ENCODE peak calls at places on chromosomes 16 and 17, in four cellular contexts. K is A549, G is testis, P is esophagus squamous epithelium. X is an unnamed sample.

GRCh38 chr16:48946687-48947370 is 334.8 kb downstream of the CBLN1 start:
- DNase-seq in G (no peak), P (no peak), K (no peak), X (no peak)

GRCh38 chr17:4598776-4599504 is 14.6 kb downstream of the SMTNL2 start:
- DNase-seq in K (no peak), P (no peak), G (peak; percentile 69), X (no peak)

GRCh38 chr17:65055280-65055707 is 1.2 kb downstream of the GNA13 start:
- DNase-seq in G (no peak), K (no peak), P (no peak), X (no peak)

GRCh38 chr17:16439303-16439791 is 24.0 kb downstream of the TRPV2 start:
- DNase-seq in G (peak; percentile 38), P (no peak), K (no peak), X (no peak)

GRCh38 chr16:9469512-9469911 is 378.1 kb downstream of the HAPSTR1 start:
- DNase-seq in P (no peak), G (no peak), K (peak; percentile 37), X (no peak)

GRCh38 chr17:21043296-21044232 is 753 bp upstream of the USP22 start:
- DNase-seq in G (peak; percentile 99), K (peak; percentile 99), P (peak; percentile 96), X (peak; percentile 99)

GRCh38 chr16:50425648-50426047 is 56.9 kb upstream of the BRD7 start:
- DNase-seq in G (no peak), K (no peak), P (no peak), X (no peak)

GRCh38 chr17:7292729-7293128 is 1.7 kb downstream of the YBX2 start:
- DNase-seq in P (no peak), K (no peak), G (peak; percentile 43), X (no peak)

GRCh38 chr17:72121164-72122001 is 563 bp downstream of the SOX9 start:
- DNase-seq in K (peak; percentile 64), P (no peak), G (no peak), X (no peak)

GRCh38 chr17:41382396-41382795 is 290 bp upstream of the KRT34 start:
- DNase-seq in P (no peak), K (no peak), G (no peak), X (no peak)

GRCh38 chr17:41638194-41638593 is 13.8 kb upstream of the KRT17 start:
- DNase-seq in G (no peak), P (no peak), K (no peak), X (no peak)

GRCh38 chr17:7835818-7836595 is 2.0 kb downstream of the KDM6B start:
- DNase-seq in K (peak; percentile 74), G (no peak), P (no peak), X (no peak)

GRCh38 chr16:9687737-9688319 is 494.4 kb downstream of the GRIN2A start:
- DNase-seq in K (no peak), G (no peak), P (no peak), X (no peak)

GRCh38 chr16:72012607-72013006 is 4.1 kb downstream of the DHODH start:
- DNase-seq in K (no peak), P (no peak), G (no peak), X (no peak)

GRCh38 chr17:74809031-74809430 is 32.9 kb upstream of the NAT9 start:
- DNase-seq in K (no peak), P (no peak), G (no peak), X (no peak)

GRCh38 chr16:8739989-8740704 is 57.3 kb downstream of the TMEM186 start:
- DNase-seq in G (peak; percentile 62), K (no peak), P (no peak), X (peak; percentile 36)

GRCh38 chr17:12509836-12510235 is 155.9 kb upstream of the MYOCD start:
- DNase-seq in P (no peak), G (no peak), K (no peak), X (no peak)

DNA sequence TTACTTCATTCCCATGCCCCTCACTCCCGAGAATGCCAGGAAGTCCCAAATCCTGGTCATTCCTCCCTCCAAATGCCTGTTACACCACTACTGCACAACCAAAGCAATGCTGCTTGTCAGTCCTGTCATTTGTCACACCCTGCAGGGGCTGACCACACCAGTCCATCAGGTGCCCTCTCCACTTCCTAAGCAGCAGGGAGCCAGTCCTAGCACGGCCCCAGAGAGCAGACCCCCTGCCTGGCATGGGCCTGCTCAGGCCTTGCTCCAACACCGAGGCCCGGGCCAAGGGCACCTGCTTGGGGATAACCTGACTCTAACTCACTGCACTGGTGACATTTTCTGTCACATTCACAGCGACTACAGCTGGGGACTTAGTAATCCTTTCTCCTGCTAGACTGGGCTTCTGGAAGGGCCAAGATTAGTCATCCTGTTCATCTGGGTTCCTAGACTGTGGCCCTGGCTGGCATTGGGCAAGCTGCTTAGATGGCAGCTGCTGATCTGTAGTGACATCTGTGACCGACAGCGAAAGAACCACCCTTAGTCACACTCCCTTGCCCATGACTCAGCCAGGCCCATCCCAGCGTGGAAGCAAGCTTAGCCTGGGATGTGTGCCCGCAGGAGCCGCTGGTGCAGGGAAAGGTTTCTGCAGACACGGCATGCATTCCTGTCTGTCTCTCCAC is 5.4 kb downstream of the ALYREF start:
- DNase-seq in K (no peak), P (no peak), G (no peak), X (no peak)
- TF ChIP-seq POLR2A in K (no peak), P (no peak), G (no peak), X (no peak)

GRCh38 chr17:28399808-28400207 is 6.2 kb downstream of the SLC46A1 start:
- DNase-seq in G (no peak), K (no peak), P (no peak), X (no peak)
- H3K4me3 ChIP-seq in G (no peak overlapping the region), K (no peak overlapping the region), P (no peak overlapping the region), X (no peak overlapping the region)

GRCh38 chr16:57754354-57755060 is 18.9 kb downstream of the KATNB1 start:
- DNase-seq in K (no peak), G (no peak), P (no peak), X (no peak)

GRCh38 chr16:57751539-57752202 is 16.1 kb downstream of the KATNB1 start:
- DNase-seq in G (no peak), K (no peak), P (no peak), X (no peak)

GRCh38 chr16:57753448-57754353 is 18.1 kb downstream of the KATNB1 start:
- DNase-seq in G (no peak), K (no peak), P (no peak), X (no peak)

GRCh38 chr16:57752203-57752580 is 16.6 kb downstream of the KATNB1 start:
- DNase-seq in G (no peak), K (no peak), P (no peak), X (no peak)

GRCh38 chr16:57752581-57753447 is 17.2 kb downstream of the KATNB1 start:
- DNase-seq in P (no peak), G (no peak), K (no peak), X (no peak)
- TF ChIP-seq POLR2A in P (no peak), G (no peak), K (no peak), X (no peak)

GRCh38 chr16:81003064-81003463 is 3.6 kb downstream of the CMC2 start:
- DNase-seq in P (no peak), K (no peak), G (no peak), X (no peak)

GRCh38 chr16:81004646-81005353 is 1.9 kb downstream of the CMC2 start:
- DNase-seq in P (no peak), G (peak; percentile 37), K (peak; percentile 50), X (no peak)

GRCh38 chr16:81001330-81001729 is 5.4 kb downstream of the CMC2 start:
- DNase-seq in K (no peak), P (no peak), G (no peak), X (no peak)

GRCh38 chr16:81005644-81006471 is 827 bp downstream of the CMC2 start:
- DNase-seq in P (peak; percentile 27), G (peak; percentile 75), K (peak; percentile 57), X (peak; percentile 80)

GRCh38 chr16:81003610-81004460 is 2.9 kb downstream of the CMC2 start:
- DNase-seq in G (no peak), K (no peak), P (no peak), X (no peak)
- H3K4me3 ChIP-seq in G (no peak overlapping the region), K (no peak overlapping the region), P (peak overlapping the region; percentile 18), X (peak overlapping the region; percentile 38)

GRCh38 chr17:76272541-76273434 is 7.6 kb downstream of the UBALD2 start:
- DNase-seq in K (no peak), P (no peak), G (no peak), X (peak; percentile 84)

GRCh38 chr17:76270127-76270592 is 5.0 kb downstream of the UBALD2 start:
- DNase-seq in G (no peak), K (no peak), P (no peak), X (peak; percentile 86)

GRCh38 chr17:76268991-76269981 is 4.1 kb downstream of the UBALD2 start:
- DNase-seq in P (no peak), G (no peak), K (no peak), X (no peak)

GRCh38 chr17:76271669-76272540 is 6.8 kb downstream of the UBALD2 start:
- DNase-seq in G (no peak), K (no peak), P (no peak), X (peak; percentile 96)

DNA sequence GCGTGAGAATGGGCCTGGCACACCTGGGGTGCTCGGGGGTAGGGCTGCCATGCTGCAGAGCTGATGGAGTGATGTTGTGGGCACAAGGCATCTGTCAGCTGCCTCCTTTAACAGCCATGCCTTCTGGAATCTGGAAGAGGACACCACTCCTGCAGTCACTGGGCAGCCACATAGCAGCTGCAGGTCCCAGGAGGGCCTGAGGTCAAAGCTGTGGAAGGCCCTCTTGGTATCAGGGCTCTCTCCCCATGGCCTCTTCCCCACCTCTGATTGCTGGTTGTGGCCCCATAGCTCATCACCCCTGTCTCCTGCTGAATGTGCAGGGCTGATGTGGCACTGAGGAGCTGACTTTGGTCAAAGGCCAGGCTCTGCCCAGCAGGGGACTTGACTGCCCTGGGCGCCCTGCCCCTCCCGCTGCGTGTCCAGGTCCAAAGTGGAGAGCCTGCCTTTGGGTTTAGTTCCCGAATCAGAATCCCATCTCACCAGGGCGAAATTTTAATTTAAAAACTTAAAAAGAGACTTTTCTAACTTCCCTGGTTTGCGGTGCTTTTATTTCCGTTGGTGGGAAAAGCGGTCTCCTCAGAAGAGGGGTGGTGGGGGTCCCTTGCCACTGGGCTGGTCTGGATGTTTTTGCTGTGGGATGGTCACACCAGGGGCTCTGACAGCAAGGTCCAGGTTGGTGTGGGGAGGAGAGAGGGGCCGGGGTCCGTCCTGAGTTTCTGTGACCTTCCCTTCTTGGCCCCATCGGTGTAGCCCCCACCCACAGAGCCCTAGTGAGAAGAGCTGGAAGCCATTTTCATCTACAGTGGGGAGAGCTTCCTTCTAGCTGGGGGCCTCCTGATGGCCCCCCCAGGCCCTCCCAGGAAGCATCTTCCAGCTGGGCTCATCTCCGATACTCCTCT is 5.9 kb downstream of the UBALD2 start:
- DNase-seq in G (no peak), P (no peak), K (no peak), X (peak; percentile 77)
- TF ChIP-seq POLR2A in G (no peak), P (no peak), K (no peak), X (no peak)